ENCODE peak calls at places on chromosome 5, in six cellular contexts. Z is adrenal gland, J is fibroblast of mammary gland, M is A549, V is breast epithelium, Y is HCT116. R is an unnamed sample.

GRCh38 chr5:68886814-68887213 is 207.0 kb upstream of the SLC30A5 start:
- DNase-seq in Z (no peak), J (no peak), M (no peak), V (no peak), Y (no peak), R (no peak)

GRCh38 chr5:125412561-125413535 is 666.4 kb upstream of the ZNF608 start:
- DNase-seq in Z (peak), J (peak), M (peak), V (peak), Y (no peak), R (peak)

GRCh38 chr5:7886849-7887460 is 18.0 kb downstream of the MTRR start:
- DNase-seq in Z (no peak), J (peak), M (peak), V (no peak), Y (peak), R (peak)

GRCh38 chr5:178143901-178144300 is 9.8 kb downstream of the NHP2 start:
- DNase-seq in Z (peak), J (no peak), M (no peak), V (no peak), Y (no peak), R (no peak)

GRCh38 chr5:31604644-31605043 is 34.3 kb upstream of the PDZD2 start:
- DNase-seq in Z (no peak), J (no peak), M (no peak), V (no peak), Y (no peak), R (no peak)

GRCh38 chr5:137666901-137667300 is 69.0 kb downstream of the KLHL3 start:
- DNase-seq in Z (no peak), J (no peak), M (no peak), V (no peak), Y (no peak), R (no peak)

GRCh38 chr5:100722657-100723056 is 180.4 kb downstream of the ST8SIA4 start:
- DNase-seq in Z (no peak), J (no peak), M (no peak), V (no peak), Y (no peak), R (no peak)

GRCh38 chr5:94241288-94241651 is 377.1 kb downstream of the KIAA0825 start:
- DNase-seq in Z (no peak), J (peak), M (no peak), V (no peak), Y (peak), R (peak)

GRCh38 chr5:114265661-114266060 is 96.2 kb upstream of the KCNN2 start:
- DNase-seq in Z (no peak), J (no peak), M (no peak), V (no peak), Y (no peak), R (no peak)

GRCh38 chr5:56565693-56566092 is 249.7 kb upstream of the MAP3K1 start:
- DNase-seq in Z (no peak), J (no peak), M (no peak), V (no peak), Y (no peak), R (no peak)

GRCh38 chr5:136087961-136088871 is 44.4 kb upstream of the SMAD5 start:
- DNase-seq in Z (peak), J (peak), M (no peak), V (peak), Y (no peak), R (peak)

GRCh38 chr5:174688441-174689354 is 35.7 kb upstream of the MSX2 start:
- DNase-seq in Z (no peak), J (no peak), M (no peak), V (no peak), Y (no peak), R (no peak)

GRCh38 chr5:67035098-67035740 is 161.4 kb downstream of the CD180 start:
- DNase-seq in Z (no peak), J (no peak), M (no peak), V (no peak), Y (no peak), R (no peak)

GRCh38 chr5:142063878-142064331 is 44.7 kb upstream of the NDFIP1 start:
- DNase-seq in Z (peak), J (peak), M (no peak), V (no peak), Y (no peak), R (no peak)

GRCh38 chr5:124605516-124605915 is 140.9 kb downstream of the ZNF608 start:
- DNase-seq in Z (peak), J (peak), M (no peak), V (no peak), Y (no peak), R (peak)

GRCh38 chr5:58871648-58872242 is 288.9 kb downstream of the RAB3C start:
- DNase-seq in Z (no peak), J (peak), M (peak), V (no peak), Y (peak), R (peak)

GRCh38 chr5:128155793-128156192 is 72.2 kb downstream of the SLC12A2 start:
- DNase-seq in Z (no peak), J (peak), M (no peak), V (no peak), Y (no peak), R (no peak)

GRCh38 chr5:160601045-160601444 is 179.4 kb downstream of the PTTG1 start:
- DNase-seq in Z (no peak), J (no peak), M (no peak), V (no peak), Y (no peak), R (no peak)

GRCh38 chr5:80654054-80654390 is 430 bp upstream of the MSH3 start:
- DNase-seq in Z (no peak), J (no peak), M (peak), V (no peak), Y (no peak), R (no peak)

GRCh38 chr5:132074772-132075718 is 1.5 kb downstream of the CSF2 start:
- DNase-seq in Z (no peak), J (no peak), M (peak), V (no peak), Y (peak), R (peak)

GRCh38 chr5:128877476-128877875 is 87.8 kb upstream of the SLC27A6 start:
- DNase-seq in Z (no peak), J (no peak), M (no peak), V (no peak), Y (no peak), R (no peak)

GRCh38 chr5:115377468-115378217 is 81.2 kb upstream of the CCDC112 start:
- DNase-seq in Z (no peak), J (peak), M (peak), V (no peak), Y (peak), R (peak)

GRCh38 chr5:80961376-80962281 is 1.5 kb downstream of the RASGRF2 start:
- DNase-seq in Z (no peak), J (no peak), M (no peak), V (no peak), Y (no peak), R (no peak)

GRCh38 chr5:21681906-21682305 is 1171.2 kb downstream of the CDH12 start:
- DNase-seq in Z (no peak), J (peak), M (no peak), V (no peak), Y (no peak), R (no peak)

GRCh38 chr5:66814146-66814991 is 218.2 kb downstream of the MAST4 start:
- DNase-seq in Z (peak), J (peak), M (peak), V (no peak), Y (peak), R (peak)

GRCh38 chr5:103582364-103582763 is 19.8 kb upstream of the NUDT12 start:
- DNase-seq in Z (peak), J (peak), M (peak), V (no peak), Y (peak), R (peak)

GRCh38 chr5:151191661-151192060 is 32.2 kb downstream of the CCDC69 start:
- DNase-seq in Z (no peak), J (no peak), M (no peak), V (no peak), Y (no peak), R (peak)

GRCh38 chr5:66769839-66770617 is 173.8 kb downstream of the MAST4 start:
- DNase-seq in Z (no peak), J (peak), M (peak), V (no peak), Y (no peak), R (no peak)

GRCh38 chr5:167899490-167899889 is 392.0 kb upstream of the WWC1 start:
- DNase-seq in Z (no peak), J (peak), M (no peak), V (no peak), Y (no peak), R (peak)

GRCh38 chr5:76617675-76618074 is 5.5 kb downstream of the F2RL2 start:
- DNase-seq in Z (no peak), J (peak), M (peak), V (no peak), Y (no peak), R (peak)

GRCh38 chr5:173890195-173890951 is 2.2 kb downstream of the CPEB4 start:
- DNase-seq in Z (peak), J (peak), M (peak), V (no peak), Y (no peak), R (peak)

DNA sequence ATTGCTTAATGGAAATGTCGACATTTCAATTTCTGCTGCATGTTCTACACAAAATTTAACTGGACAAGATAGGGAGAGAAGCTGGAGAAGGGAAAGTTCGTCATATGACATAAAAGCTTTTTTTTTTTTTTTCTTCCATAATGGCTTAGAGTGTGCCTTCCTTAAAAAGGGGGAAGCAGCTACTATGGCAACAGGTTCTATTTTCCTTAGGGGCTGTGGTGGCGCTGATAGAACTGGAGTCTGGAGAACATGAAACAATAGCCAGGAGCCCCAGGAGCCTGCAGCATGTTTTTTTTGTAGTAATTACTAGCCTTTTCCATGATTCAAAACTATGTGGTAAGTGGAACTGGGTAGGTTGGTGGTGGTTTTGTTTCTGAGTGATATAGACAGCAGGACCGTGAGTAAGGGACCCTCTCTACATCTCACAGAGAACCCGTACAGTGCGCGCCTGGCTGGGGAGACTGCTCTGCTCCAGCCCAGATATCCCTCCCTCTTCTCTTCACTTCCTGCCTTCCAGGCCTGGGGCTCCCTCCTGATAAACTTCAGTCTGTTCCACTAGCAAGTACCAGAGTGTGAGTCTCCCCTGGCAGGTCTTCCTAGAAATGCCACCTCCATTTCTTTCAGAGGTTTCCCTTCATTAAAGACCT is 301.6 kb downstream of the NR3C1 start:
- DNase-seq in Z (no peak), J (no peak), M (no peak), V (no peak), Y (no peak), R (no peak)
- H3K4me3 ChIP-seq in Z (no peak), J (no peak), M (no peak), V (no peak), Y (no peak), R (no peak)

GRCh38 chr5:41636605-41637004 is 126.2 kb upstream of the PLCXD3 start:
- DNase-seq in Z (no peak), J (peak), M (peak), V (no peak), Y (peak), R (peak)
- TF ChIP-seq CTCF in Z (no peak), J (peak), M (no peak), V (no peak), Y (no peak), R (peak)

DNA sequence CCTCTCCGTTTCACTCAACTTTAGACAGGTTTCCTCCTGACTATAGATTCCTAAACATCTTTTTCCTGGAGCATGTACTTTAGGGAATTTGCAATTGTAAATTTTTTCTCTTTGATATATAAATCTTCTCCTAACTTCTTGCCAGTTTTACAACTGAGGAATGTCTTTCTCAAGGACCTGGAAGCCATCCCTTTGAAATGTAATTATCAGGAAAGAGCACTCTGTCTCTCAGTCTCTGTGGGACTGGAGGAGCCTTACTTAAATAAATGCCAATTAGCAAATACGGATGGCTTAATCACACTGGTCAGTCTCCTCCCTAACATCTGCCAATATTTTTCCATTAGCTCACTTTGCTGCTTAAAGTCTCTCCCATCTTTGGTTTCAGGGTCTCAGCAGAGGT is 344.3 kb upstream of the ARRDC3 start:
- DNase-seq in Z (no peak), J (no peak), M (no peak), V (no peak), Y (no peak), R (no peak)
- H3K4me3 ChIP-seq in Z (no peak), J (no peak), M (no peak), V (no peak), Y (no peak), R (no peak)

GRCh38 chr5:157324237-157324636 is 58.3 kb downstream of the CYFIP2 start:
- DNase-seq in Z (no peak), J (no peak), M (peak), V (no peak), Y (no peak), R (no peak)
- TF ChIP-seq CTCF in Z (no peak), J (peak), M (peak), V (no peak), Y (peak), R (peak)

GRCh38 chr5:172770374-172770674 is 671 bp downstream of the DUSP1 start:
- DNase-seq in Z (no peak), J (no peak), M (no peak), V (no peak), Y (no peak), R (no peak)

GRCh38 chr5:172771439-172772111 is 580 bp upstream of the DUSP1 start:
- DNase-seq in Z (no peak), J (no peak), M (no peak), V (no peak), Y (no peak), R (peak)

GRCh38 chr5:172773481-172774469 is 2.8 kb upstream of the DUSP1 start:
- DNase-seq in Z (peak), J (peak), M (no peak), V (no peak), Y (no peak), R (peak)

GRCh38 chr5:172770675-172771438 is at the start of gene DUSP1:
- DNase-seq in Z (peak), J (peak), M (peak), V (peak), Y (peak), R (peak)

GRCh38 chr5:172772112-172772906 is 1.3 kb upstream of the DUSP1 start:
- DNase-seq in Z (peak), J (peak), M (peak), V (peak), Y (no peak), R (peak)
- H3K4me3 ChIP-seq in Z (peak), J (peak), M (peak), V (peak), Y (peak), R (peak)

DNA sequence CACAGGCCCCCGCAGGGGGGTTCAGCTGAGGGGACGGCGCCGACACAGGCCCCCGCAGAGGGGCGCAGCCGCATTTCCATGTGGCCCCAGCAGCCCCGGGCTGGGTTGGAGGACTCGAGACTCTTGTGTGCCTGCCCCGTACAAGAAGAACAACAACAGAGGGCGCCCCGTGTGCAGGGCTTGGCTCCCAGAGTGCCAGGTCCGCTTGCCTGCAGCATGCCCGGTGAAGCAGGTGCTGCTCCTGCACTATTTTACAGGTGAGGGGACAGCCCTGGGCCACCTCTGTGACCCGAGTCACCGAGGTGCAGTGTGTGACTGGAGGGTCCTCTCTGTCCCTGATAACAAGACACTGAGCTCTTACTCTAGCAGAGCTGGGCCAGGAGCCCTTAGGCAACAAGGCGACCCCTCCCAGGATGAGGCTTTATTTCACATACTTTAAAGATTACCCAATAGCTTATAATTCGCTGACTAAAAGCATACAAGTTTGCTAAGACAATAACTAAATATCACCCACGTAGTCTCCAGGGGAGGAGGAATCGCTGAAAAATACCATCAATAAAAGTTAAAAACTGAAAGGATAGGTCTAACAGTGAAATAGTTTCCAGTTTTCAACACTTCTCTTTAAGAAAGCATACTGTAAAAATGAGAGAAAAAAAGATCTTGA is 41.7 kb upstream of the SLC9A3 start:
- DNase-seq in Z (no peak), J (peak), M (no peak), V (no peak), Y (no peak), R (peak)
- TF ChIP-seq CTCF in Z (no peak), J (no peak), M (no peak), V (no peak), Y (no peak), R (no peak)

DNA sequence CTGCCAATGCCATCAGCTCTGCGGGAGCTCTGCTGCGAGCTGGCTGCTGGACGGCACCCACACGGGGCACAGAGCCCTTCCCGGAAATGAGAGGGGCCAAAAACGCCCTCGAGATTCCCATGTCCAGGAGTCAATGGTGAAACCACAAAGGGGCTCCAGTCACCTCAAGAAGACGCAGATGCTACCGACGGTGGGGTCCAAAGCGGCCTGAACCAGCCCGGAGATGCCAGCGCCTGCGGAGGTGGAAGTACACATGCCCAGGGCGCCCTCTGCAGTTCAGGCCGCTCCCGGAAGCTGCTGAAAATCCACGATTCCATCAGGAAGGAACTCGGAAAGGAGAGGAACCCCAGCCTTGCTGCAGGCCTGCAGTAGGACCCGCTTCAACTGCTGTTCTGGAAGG is 82.4 kb upstream of the SELENOP start:
- DNase-seq in Z (peak), J (no peak), M (peak), V (no peak), Y (no peak), R (no peak)
- H3K4me3 ChIP-seq in Z (no peak), J (no peak), M (no peak), V (no peak), Y (no peak), R (no peak)

DNA sequence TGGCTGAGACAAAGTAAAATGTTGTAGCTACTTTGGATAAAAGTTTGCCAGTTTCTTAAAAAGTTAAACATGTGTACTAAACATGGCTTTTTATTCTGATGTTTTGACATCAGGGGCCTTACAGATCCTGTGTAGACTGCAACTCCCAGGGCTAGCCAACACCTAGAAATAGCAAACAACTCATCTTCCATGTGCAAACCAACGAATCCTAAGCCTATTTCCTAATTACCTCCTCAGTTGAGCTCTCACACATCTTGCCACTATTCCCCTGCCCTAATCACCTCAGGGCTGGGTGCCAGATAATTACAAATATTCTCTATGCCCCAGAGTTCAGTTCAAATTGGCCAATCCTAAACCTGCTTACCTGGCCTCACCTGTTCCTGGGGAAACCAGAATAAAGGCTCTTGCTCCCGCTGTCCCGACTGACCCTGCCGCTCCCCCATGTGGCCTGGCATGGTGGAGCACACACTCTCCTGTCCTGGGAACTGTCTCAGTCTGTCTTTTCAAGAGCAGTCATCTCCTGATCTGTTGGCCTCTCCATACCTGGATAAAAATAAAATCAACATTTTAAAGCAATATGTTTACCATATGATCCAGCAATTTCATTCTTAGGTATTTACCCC is 37.1 kb upstream of the FAM169A start:
- DNase-seq in Z (peak), J (peak), M (peak), V (peak), Y (peak), R (peak)
- TF ChIP-seq CTCF in Z (peak), J (peak), M (peak), V (peak), Y (peak), R (peak)

DNA sequence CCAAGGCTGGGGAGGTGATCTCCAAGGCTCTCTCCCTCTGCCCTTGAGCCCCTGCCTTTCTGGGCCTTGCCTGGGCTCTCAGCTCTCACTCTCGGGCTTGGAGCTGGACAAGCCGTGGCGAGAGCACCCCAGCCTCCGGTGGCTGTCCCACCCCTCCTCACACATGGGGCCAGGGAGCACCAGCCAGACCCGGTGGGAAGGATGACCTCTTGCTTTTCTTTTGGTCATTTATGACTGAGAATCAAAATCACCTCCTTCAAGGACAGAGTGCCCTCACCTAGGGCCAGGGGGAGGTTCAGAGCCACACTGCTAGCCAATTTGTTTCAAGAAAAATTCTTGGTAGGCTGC is 14.1 kb downstream of the TCF7 start:
- DNase-seq in Z (no peak), J (no peak), M (no peak), V (no peak), Y (no peak), R (no peak)
- H3K4me3 ChIP-seq in Z (no peak), J (no peak), M (no peak), V (no peak), Y (no peak), R (no peak)

R was measured in epithelial cell of esophagus.